ENCODE peak calls at places on chromosomes 4 and X, in four cellular contexts. J, K, V and S are unnamed samples.

GRCh38 chr4:126851391-126851790 is 781.4 kb upstream of the INTU start:
- DNase-seq in K (no peak), J (no peak), V (no peak), S (no peak)

GRCh38 chr4:2723751-2724150 is 32.4 kb downstream of the TNIP2 start:
- DNase-seq in K (no peak), J (no peak), V (no peak), S (no peak)

GRCh38 chr4:78693777-78694456 is 82.2 kb upstream of the BMP2K start:
- DNase-seq in V (no peak), K (no peak), J (no peak), S (no peak)

GRCh38 chr4:156619154-156619934 is 352.3 kb downstream of the PDGFC start:
- DNase-seq in J (no peak), K (no peak), V (no peak), S (no peak)

GRCh38 chr4:153521995-153522799 is 56.0 kb downstream of the TMEM131L start:
- DNase-seq in K (no peak), V (peak), J (no peak), S (no peak)

GRCh38 chr4:117447925-117448324 is 362.5 kb upstream of the TRAM1L1 start:
- DNase-seq in J (no peak), K (no peak), V (peak), S (no peak)

GRCh38 chr4:26404597-26405323 is 83.9 kb downstream of the RBPJ start:
- DNase-seq in K (no peak), J (no peak), V (no peak), S (no peak)

GRCh38 chr4:78737020-78737419 is 39.1 kb upstream of the BMP2K start:
- DNase-seq in J (no peak), K (no peak), V (no peak), S (no peak)

GRCh38 chr4:168183717-168184571 is 91.6 kb downstream of the ANXA10 start:
- DNase-seq in K (no peak), V (no peak), J (no peak), S (no peak)

GRCh38 chrX:41603591-41603990 is 85.2 kb upstream of the GPR34 start:
- DNase-seq in V (no peak), J (no peak), K (no peak), S (no peak)

GRCh38 chr4:38366451-38366850 is 297.5 kb upstream of the KLF3 start:
- DNase-seq in V (no peak), K (no peak), J (peak), S (no peak)

GRCh38 chr4:51943221-51943620 is 76.9 kb downstream of the LRRC66 start:
- DNase-seq in J (no peak), V (no peak), K (no peak), S (no peak)

GRCh38 chr4:10421344-10422055 is 35.7 kb downstream of the ZNF518B start:
- DNase-seq in J (no peak), K (no peak), V (no peak), S (no peak)

GRCh38 chrX:109735241-109735744 is 2.2 kb upstream of the ACSL4 start:
- DNase-seq in J (no peak), K (no peak), V (no peak), S (no peak)

GRCh38 chr4:1255151-1255550 is 6.2 kb upstream of the CTBP1 start:
- DNase-seq in V (no peak), J (no peak), K (no peak), S (no peak)

GRCh38 chr4:60216752-60217151 is 983.4 kb upstream of the ADGRL3 start:
- DNase-seq in J (no peak), V (no peak), K (no peak), S (no peak)

GRCh38 chr4:135244605-135245146 is 1043.1 kb upstream of the PABPC4L start:
- DNase-seq in V (no peak), K (no peak), J (no peak), S (no peak)

GRCh38 chr4:76950846-76951321 is 1.3 kb downstream of the SEPTIN11 start:
- DNase-seq in V (peak), K (no peak), J (no peak), S (no peak)

GRCh38 chrX:69140837-69141236 is 24.4 kb downstream of the PJA1 start:
- DNase-seq in K (no peak), J (no peak), V (no peak), S (no peak)

GRCh38 chr4:69066945-69067344 is 29.3 kb upstream of the UGT2B7 start:
- DNase-seq in V (no peak), K (no peak), J (no peak), S (no peak)

GRCh38 chr4:52939739-52940138 is 77.6 kb downstream of the RASL11B start:
- DNase-seq in J (no peak), V (no peak), K (no peak), S (no peak)

GRCh38 chr4:25457053-25457715 is 80.1 kb downstream of the ANAPC4 start:
- DNase-seq in K (no peak), J (no peak), V (no peak), S (no peak)

GRCh38 chr4:106266201-106266600 is 49.8 kb downstream of the TBCK start:
- DNase-seq in J (no peak), V (no peak), K (no peak), S (no peak)

DNA sequence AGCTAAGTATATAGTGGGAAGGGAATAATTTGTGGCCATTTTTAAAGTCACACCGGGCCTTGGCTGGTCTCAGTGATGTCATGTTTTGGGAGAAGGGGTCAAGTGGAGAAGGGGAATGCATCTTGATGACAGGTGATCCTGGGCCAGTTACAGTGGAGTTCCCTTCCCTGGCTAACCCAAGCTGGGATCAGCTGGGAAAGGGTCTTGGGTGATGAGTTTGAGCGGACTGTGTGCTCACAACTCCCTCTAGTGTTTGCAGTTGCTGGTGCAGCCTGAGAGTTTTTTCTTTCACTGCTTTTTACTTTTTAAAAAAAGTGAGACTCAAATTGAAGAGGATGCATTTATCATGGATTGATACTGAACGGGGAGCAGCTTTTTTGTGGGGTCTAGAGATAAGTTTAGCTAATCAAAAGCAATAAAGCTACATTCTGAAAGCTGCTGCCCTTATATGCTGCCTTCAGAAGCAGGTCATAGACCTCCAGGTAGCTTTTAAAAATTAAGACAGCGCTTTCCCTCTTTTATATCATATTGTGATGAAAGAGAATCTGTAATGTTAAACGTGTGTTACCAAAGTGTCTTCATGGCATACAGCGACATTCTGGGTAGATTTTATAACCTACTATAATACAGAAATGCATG is 164.7 kb downstream of the DCLK2 start:
- DNase-seq in K (no peak), J (no peak), V (peak), S (no peak)
- TF ChIP-seq CTCF in K (peak), J (peak), V (peak), S (peak)

DNA sequence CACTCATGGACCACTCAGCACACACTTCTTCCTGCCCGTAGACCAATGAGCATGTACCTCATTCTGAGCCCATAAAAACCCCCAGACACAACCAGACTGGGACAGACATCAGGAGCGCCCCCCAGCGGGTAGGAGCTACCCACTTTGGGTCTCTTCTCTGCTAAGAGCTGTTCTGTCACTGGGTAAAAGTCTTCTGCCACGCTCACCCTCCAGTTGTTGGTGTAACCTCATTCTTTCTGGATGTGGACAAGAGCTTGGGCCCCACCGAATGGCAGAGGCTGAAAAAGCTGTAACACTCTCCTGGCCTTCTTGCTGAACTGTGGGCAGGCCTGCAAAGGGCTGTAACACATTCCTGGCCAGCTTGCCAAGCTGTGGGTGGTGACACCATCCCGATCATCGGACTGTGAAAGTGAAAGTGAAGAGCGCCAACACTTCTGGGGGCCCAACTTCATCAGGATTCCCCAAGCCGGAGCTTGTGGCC is 137.6 kb downstream of the TECRL start:
- DNase-seq in J (peak), V (peak), K (no peak), S (no peak)
- TF ChIP-seq CTCF in J (peak), V (peak), K (no peak), S (no peak)

GRCh38 chr4:184740965-184741364 is 7.1 kb upstream of the CENPU start:
- DNase-seq in K (peak), J (no peak), V (no peak), S (no peak)
- TF ChIP-seq CTCF in K (no peak), J (no peak), V (peak), S (no peak)

GRCh38 chr4:7826176-7826908 is 113.3 kb downstream of the AFAP1 start:
- DNase-seq in K (no peak), J (no peak), V (peak), S (no peak)

GRCh38 chr4:7822858-7823257 is 116.8 kb downstream of the AFAP1 start:
- DNase-seq in J (no peak), K (no peak), V (no peak), S (no peak)

GRCh38 chr4:7826909-7827306 is 112.8 kb downstream of the AFAP1 start:
- DNase-seq in J (no peak), K (no peak), V (no peak), S (no peak)

GRCh38 chr4:7823416-7823824 is 116.2 kb downstream of the AFAP1 start:
- DNase-seq in J (peak), V (no peak), K (no peak), S (peak)

DNA sequence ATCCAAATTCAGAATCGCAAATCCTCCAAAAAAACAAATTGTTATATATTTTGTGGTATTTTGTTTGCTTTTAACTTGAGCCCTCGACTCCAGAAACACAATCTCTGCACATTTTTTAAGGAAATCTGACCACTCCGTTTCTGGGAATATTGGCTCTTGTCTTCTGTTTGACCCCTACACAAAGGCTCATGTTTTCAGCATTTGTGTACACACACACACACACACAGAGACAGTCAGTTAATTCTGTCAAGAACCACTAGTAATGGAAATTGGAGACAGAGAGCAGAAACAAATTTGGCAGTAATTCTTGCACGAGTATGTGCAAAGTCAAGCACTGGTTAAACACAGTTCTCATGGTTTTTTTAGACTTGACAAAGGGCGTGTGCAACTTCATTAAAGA is 115.4 kb downstream of the AFAP1 start:
- DNase-seq in K (no peak), V (no peak), J (no peak), S (no peak)
- TF ChIP-seq CTCF in K (no peak), V (no peak), J (no peak), S (no peak)